ENCODE peak calls at places on chromosomes 5 and 9, in ten cellular contexts. V is fibroblast of lung, J is fibroblast of mammary gland, M is uterus, X is upper lobe of right lung, S is lower leg skin, N is cardiac muscle cell, P is psoas muscle, L is coronary artery, W is prostate gland. B is an unnamed sample.

GRCh38 chr5:98492258-98492657 is 281.2 kb upstream of the RGMB start:
- DNase-seq in V (no peak), J (peak; percentile 40), M (no peak), X (no peak), S (no peak), N (no peak), P (no peak), L (no peak), W (no peak), B (peak; percentile 73)

GRCh38 chr9:4106744-4107143 is 193.1 kb downstream of the GLIS3 start:
- DNase-seq in V (peak; percentile 98), J (peak; percentile 95), M (no peak), X (no peak), S (no peak), N (peak; percentile 66), P (no peak), L (no peak), W (no peak), B (peak; percentile 75)

GRCh38 chr9:4386819-4387218 is 87.0 kb upstream of the GLIS3 start:
- DNase-seq in V (no peak), J (no peak), M (no peak), X (no peak), S (no peak), N (no peak), P (no peak), L (no peak), W (no peak), B (peak; percentile 20)

GRCh38 chr5:27353540-27353939 is 315.2 kb upstream of the CDH9 start:
- DNase-seq in V (no peak), J (no peak), M (no peak), X (no peak), S (no peak), N (no peak), P (no peak), L (no peak), W (no peak), B (no peak)

GRCh38 chr5:127791439-127791838 is 88.2 kb downstream of the CCDC192 start:
- DNase-seq in V (no peak), J (no peak), M (no peak), X (no peak), S (no peak), N (no peak), P (no peak), L (no peak), W (no peak), B (no peak)

GRCh38 chr5:104179057-104179456 is 616.5 kb upstream of the NUDT12 start:
- DNase-seq in V (peak; percentile 39), J (peak; percentile 58), M (no peak), X (no peak), S (no peak), N (peak; percentile 66), P (no peak), L (no peak), W (no peak), B (peak; percentile 56)

GRCh38 chr5:86806206-86806605 is 188.5 kb downstream of the COX7C start:
- DNase-seq in V (no peak), J (peak; percentile 15), M (no peak), X (no peak), S (no peak), N (no peak), P (no peak), L (no peak), W (no peak), B (no peak)

GRCh38 chr9:109051733-109052132 is 38.4 kb upstream of the CTNNAL1 start:
- DNase-seq in V (no peak), J (no peak), M (no peak), X (no peak), S (no peak), N (no peak), P (no peak), L (no peak), W (no peak), B (no peak)

GRCh38 chr5:41721521-41721920 is 148.7 kb downstream of the OXCT1 start:
- DNase-seq in V (no peak), J (no peak), M (no peak), X (no peak), S (no peak), N (peak; percentile 2), P (no peak), L (no peak), W (no peak), B (no peak)

GRCh38 chr5:98570661-98571181 is 202.7 kb upstream of the RGMB start:
- DNase-seq in V (peak; percentile 91), J (peak; percentile 58), M (no peak), X (no peak), S (no peak), N (peak; percentile 20), P (no peak), L (no peak), W (no peak), B (peak; percentile 60)

GRCh38 chr9:127875306-127875966 is 2.0 kb downstream of the AK1 start:
- DNase-seq in V (peak; percentile 80), J (peak; percentile 55), M (no peak), X (no peak), S (no peak), N (peak; percentile 38), P (no peak), L (no peak), W (no peak), B (peak; percentile 59)

DNA sequence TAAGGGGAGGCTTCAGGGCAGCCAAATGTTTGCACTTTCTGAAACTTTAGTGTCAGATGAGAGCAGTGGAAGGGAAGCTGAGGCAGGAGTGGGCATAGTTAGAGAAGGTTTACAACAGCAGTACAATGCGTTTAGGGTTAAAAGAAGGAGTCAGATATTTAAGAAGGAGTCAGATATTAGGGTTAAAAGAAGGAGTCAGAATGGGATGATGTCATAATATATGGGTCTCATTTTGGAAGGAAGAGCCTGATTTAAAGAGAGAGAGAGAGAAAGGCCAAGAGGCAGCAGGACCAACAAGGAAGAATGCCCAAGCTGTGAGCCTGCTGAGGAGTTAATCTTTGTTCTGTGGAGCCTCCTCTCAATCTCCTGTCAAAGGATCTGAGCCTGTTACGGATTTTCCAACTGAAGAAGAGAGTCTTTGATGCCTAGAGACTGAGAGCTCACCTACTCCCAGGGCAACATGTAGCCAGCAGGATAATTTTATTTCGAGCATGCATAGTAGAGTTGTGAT is 9.5 kb downstream of the ISL1 start:
- DNase-seq in V (no peak), J (no peak), M (no peak), X (no peak), S (no peak), N (no peak), P (no peak), L (no peak), W (no peak), B (no peak)
- H3K4me3 ChIP-seq in V (no peak overlapping the region), J (no peak overlapping the region), M (no peak overlapping the region), X (no peak overlapping the region), S (no peak overlapping the region), N (no peak overlapping the region), P (no peak overlapping the region), L (no peak overlapping the region), W (no peak overlapping the region), B (no peak overlapping the region)

DNA sequence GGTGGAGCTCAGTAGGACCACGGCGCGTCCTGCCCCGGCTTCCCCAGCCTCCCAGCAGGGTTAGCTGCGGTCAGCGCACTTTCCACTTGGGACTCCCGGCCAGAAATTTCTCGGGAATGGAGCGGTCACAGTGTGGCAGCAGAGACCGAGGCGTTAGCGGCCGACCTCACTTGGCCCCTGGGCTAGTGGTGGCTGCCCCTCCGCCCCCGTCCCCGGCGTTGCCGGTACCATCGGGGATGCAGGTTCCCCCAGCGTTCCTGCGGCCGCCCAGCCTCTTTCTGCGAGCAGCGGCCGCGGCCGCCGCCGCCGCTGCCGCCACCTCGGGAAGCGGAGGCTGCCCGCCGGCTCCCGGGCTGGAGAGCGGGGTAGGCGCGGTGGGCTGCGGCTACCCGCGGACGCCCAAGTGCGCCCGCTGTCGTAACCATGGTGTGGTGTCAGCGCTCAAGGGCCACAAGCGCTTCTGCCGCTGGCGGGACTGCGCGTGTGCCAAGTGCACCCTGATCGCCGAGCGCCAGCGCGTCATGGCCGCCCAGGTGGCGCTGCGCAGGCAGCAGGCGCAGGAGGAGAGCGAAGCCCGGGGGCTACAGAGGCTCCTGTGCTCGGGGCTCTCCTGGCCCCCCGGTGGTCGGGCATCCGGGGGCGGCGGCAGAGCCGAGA is 454 bp downstream of the DMRTA1 start:
- DNase-seq in V (peak; percentile 58), J (peak; percentile 19), M (peak; percentile 40), X (peak; percentile 88), S (no peak), N (peak; percentile 29), P (peak; percentile 82), L (peak; percentile 80), W (peak; percentile 62), B (peak; percentile 44)
- TF ChIP-seq CTCF in V (no peak), J (no peak), M (no peak), X (peak; percentile 24), S (no peak), N (peak; percentile 22), P (peak; percentile 15), L (no peak), W (no peak), B (no peak)

GRCh38 chr5:32814141-32814540 is 103.0 kb downstream of the NPR3 start:
- DNase-seq in V (peak; percentile 19), J (no peak), M (no peak), X (no peak), S (no peak), N (no peak), P (no peak), L (no peak), W (no peak), B (peak; percentile 29)
- H3K4me3 ChIP-seq in V (no peak overlapping the region), J (no peak overlapping the region), M (no peak overlapping the region), X (no peak overlapping the region), S (no peak overlapping the region), N (no peak overlapping the region), P (no peak overlapping the region), L (no peak overlapping the region), W (no peak overlapping the region), B (no peak overlapping the region)

GRCh38 chr9:136667940-136668760 is 5.4 kb downstream of the EGFL7 start:
- DNase-seq in V (no peak), J (no peak), M (no peak), X (no peak), S (no peak), N (no peak), P (no peak), L (no peak), W (no peak), B (no peak)
- TF ChIP-seq CTCF in V (no peak), J (no peak), M (no peak), X (no peak), S (no peak), N (no peak), P (no peak), L (no peak), W (no peak), B (no peak)